ENCODE peak calls at places on chromosomes 2 and 18, in six cellular contexts. One of them, this sample, is unnamed.

GRCh38 chr2:206968139-206969086 is 29.1 kb downstream of the CPO start:
- DNase-seq in HCT116: no peak
- DNase-seq in K562: no peak
- DNase-seq in HepG2: no peak
- DNase-seq in H1: no peak
- DNase-seq in NT2/D1: no peak
- DNase-seq in this sample: no peak

GRCh38 chr2:152718909-152719645 is 657 bp downstream of the ARL6IP6 start:
- DNase-seq in HCT116: peak; percentile 59
- DNase-seq in K562: peak; percentile 41
- DNase-seq in HepG2: peak; percentile 63
- DNase-seq in H1: peak; percentile 17
- DNase-seq in NT2/D1: peak; percentile 47
- DNase-seq in this sample: peak; percentile 37

GRCh38 chr2:26114144-26114543 is 58.7 kb upstream of the GAREM2 start:
- DNase-seq in HCT116: no peak
- DNase-seq in K562: no peak
- DNase-seq in HepG2: no peak
- DNase-seq in H1: no peak
- DNase-seq in NT2/D1: no peak
- DNase-seq in this sample: no peak

GRCh38 chr2:170882758-170883157 is 46.3 kb upstream of the GORASP2 start:
- DNase-seq in HCT116: no peak
- DNase-seq in K562: no peak
- DNase-seq in HepG2: no peak
- DNase-seq in H1: no peak
- DNase-seq in NT2/D1: no peak
- DNase-seq in this sample: no peak

GRCh38 chr18:35939166-35939565 is 33.3 kb upstream of the RMP24 start:
- DNase-seq in HCT116: no peak
- DNase-seq in K562: no peak
- DNase-seq in HepG2: no peak
- DNase-seq in H1: no peak
- DNase-seq in NT2/D1: peak; percentile 22
- DNase-seq in this sample: no peak

GRCh38 chr2:188573453-188573852 is 281.8 kb downstream of the GULP1 start:
- DNase-seq in HCT116: no peak
- DNase-seq in K562: no peak
- DNase-seq in HepG2: no peak
- DNase-seq in H1: no peak
- DNase-seq in NT2/D1: no peak
- DNase-seq in this sample: no peak

GRCh38 chr18:46646468-46646867 is 10.6 kb downstream of the LOXHD1 start:
- DNase-seq in HCT116: no peak
- DNase-seq in K562: no peak
- DNase-seq in HepG2: no peak
- DNase-seq in H1: no peak
- DNase-seq in NT2/D1: no peak
- DNase-seq in this sample: no peak

GRCh38 chr18:70280007-70280925 is 8.6 kb upstream of the SOCS6 start:
- DNase-seq in HCT116: peak; percentile 88
- DNase-seq in K562: no peak
- DNase-seq in HepG2: no peak
- DNase-seq in H1: no peak
- DNase-seq in NT2/D1: no peak
- DNase-seq in this sample: no peak

GRCh38 chr18:71666481-71666880 is 877.7 kb downstream of the CBLN2 start:
- DNase-seq in HCT116: no peak
- DNase-seq in K562: no peak
- DNase-seq in HepG2: no peak
- DNase-seq in H1: no peak
- DNase-seq in NT2/D1: no peak
- DNase-seq in this sample: no peak

GRCh38 chr18:23862071-23862470 is 152.5 kb upstream of the TTC39C start:
- DNase-seq in HCT116: no peak
- DNase-seq in K562: no peak
- DNase-seq in HepG2: no peak
- DNase-seq in H1: no peak
- DNase-seq in NT2/D1: no peak
- DNase-seq in this sample: no peak

GRCh38 chr2:121697108-121697631 is 39.5 kb downstream of the NIFK start:
- DNase-seq in HCT116: no peak
- DNase-seq in K562: no peak
- DNase-seq in HepG2: no peak
- DNase-seq in H1: no peak
- DNase-seq in NT2/D1: no peak
- DNase-seq in this sample: no peak

GRCh38 chr2:207258191-207258991 is 92.6 kb upstream of the KLF7 start:
- DNase-seq in HCT116: no peak
- DNase-seq in K562: no peak
- DNase-seq in HepG2: no peak
- DNase-seq in H1: peak; percentile 33
- DNase-seq in NT2/D1: no peak
- DNase-seq in this sample: no peak

GRCh38 chr18:75799449-75800330 is 372.2 kb upstream of the SMIM21 start:
- DNase-seq in HCT116: no peak
- DNase-seq in K562: no peak
- DNase-seq in HepG2: no peak
- DNase-seq in H1: no peak
- DNase-seq in NT2/D1: no peak
- DNase-seq in this sample: no peak

GRCh38 chr18:9474103-9474982 is 970 bp upstream of the RALBP1 start:
- DNase-seq in HCT116: peak; percentile 72
- DNase-seq in K562: no peak
- DNase-seq in HepG2: peak; percentile 66
- DNase-seq in H1: no peak
- DNase-seq in NT2/D1: no peak
- DNase-seq in this sample: no peak

GRCh38 chr2:173720310-173720709 is 244.9 kb downstream of the SP3 start:
- DNase-seq in HCT116: no peak
- DNase-seq in K562: no peak
- DNase-seq in HepG2: no peak
- DNase-seq in H1: no peak
- DNase-seq in NT2/D1: no peak
- DNase-seq in this sample: no peak

GRCh38 chr2:81304154-81304830 is 999.7 kb upstream of the LRRTM1 start:
- DNase-seq in HCT116: peak; percentile 85
- DNase-seq in K562: no peak
- DNase-seq in HepG2: no peak
- DNase-seq in H1: no peak
- DNase-seq in NT2/D1: peak; percentile 39
- DNase-seq in this sample: no peak

GRCh38 chr2:8520791-8521344 is 161.0 kb upstream of the ID2 start:
- DNase-seq in HCT116: no peak
- DNase-seq in K562: no peak
- DNase-seq in HepG2: no peak
- DNase-seq in H1: no peak
- DNase-seq in NT2/D1: no peak
- DNase-seq in this sample: no peak

GRCh38 chr2:217356795-217357194 is 496.9 kb upstream of the TNP1 start:
- DNase-seq in HCT116: no peak
- DNase-seq in K562: no peak
- DNase-seq in HepG2: no peak
- DNase-seq in H1: no peak
- DNase-seq in NT2/D1: no peak
- DNase-seq in this sample: no peak

GRCh38 chr2:14681608-14682007 is 49.1 kb downstream of the LRATD1 start:
- DNase-seq in HCT116: no peak
- DNase-seq in K562: no peak
- DNase-seq in HepG2: no peak
- DNase-seq in H1: no peak
- DNase-seq in NT2/D1: no peak
- DNase-seq in this sample: no peak

GRCh38 chr2:228318218-228318617 is 136.7 kb upstream of the SPHKAP start:
- DNase-seq in HCT116: peak; percentile 27
- DNase-seq in K562: no peak
- DNase-seq in HepG2: peak; percentile 12
- DNase-seq in H1: peak; percentile 9
- DNase-seq in NT2/D1: peak; percentile 32
- DNase-seq in this sample: no peak

GRCh38 chr2:226758886-226759660 is 40.5 kb downstream of the IRS1 start:
- DNase-seq in HCT116: peak; percentile 48
- DNase-seq in K562: no peak
- DNase-seq in HepG2: no peak
- DNase-seq in H1: no peak
- DNase-seq in NT2/D1: no peak
- DNase-seq in this sample: no peak

GRCh38 chr2:128169497-128169896 is 78.5 kb downstream of the UGGT1 start:
- DNase-seq in HCT116: no peak
- DNase-seq in K562: no peak
- DNase-seq in HepG2: peak; percentile 91
- DNase-seq in H1: no peak
- DNase-seq in NT2/D1: no peak
- DNase-seq in this sample: no peak

GRCh38 chr18:78610179-78610578 is 369.4 kb upstream of the SALL3 start:
- DNase-seq in HCT116: no peak
- DNase-seq in K562: no peak
- DNase-seq in HepG2: no peak
- DNase-seq in H1: no peak
- DNase-seq in NT2/D1: no peak
- DNase-seq in this sample: no peak

GRCh38 chr2:84486436-84487115 is 27.5 kb upstream of the SUCLG1 start:
- DNase-seq in HCT116: no peak
- DNase-seq in K562: no peak
- DNase-seq in HepG2: peak; percentile 81
- DNase-seq in H1: no peak
- DNase-seq in NT2/D1: no peak
- DNase-seq in this sample: no peak

GRCh38 chr18:11689972-11690570 is 1.0 kb downstream of the GNAL start:
- DNase-seq in HCT116: no peak
- DNase-seq in K562: no peak
- DNase-seq in HepG2: no peak
- DNase-seq in H1: no peak
- DNase-seq in NT2/D1: no peak
- DNase-seq in this sample: no peak

GRCh38 chr2:11234309-11234708 is 79.0 kb downstream of the SLC66A3 start:
- DNase-seq in HCT116: no peak
- DNase-seq in K562: no peak
- DNase-seq in HepG2: no peak
- DNase-seq in H1: no peak
- DNase-seq in NT2/D1: no peak
- DNase-seq in this sample: no peak

GRCh38 chr2:239349448-239350135 is 51.2 kb downstream of the HDAC4 start:
- DNase-seq in HCT116: no peak
- DNase-seq in K562: no peak
- DNase-seq in HepG2: no peak
- DNase-seq in H1: no peak
- DNase-seq in NT2/D1: no peak
- DNase-seq in this sample: no peak

GRCh38 chr18:22214731-22215528 is 45.5 kb downstream of the GATA6 start:
- DNase-seq in HCT116: no peak
- DNase-seq in K562: no peak
- DNase-seq in HepG2: no peak
- DNase-seq in H1: no peak
- DNase-seq in NT2/D1: no peak
- DNase-seq in this sample: no peak

GRCh38 chr18:61921621-61922235 is 28.9 kb upstream of the RNF152 start:
- DNase-seq in HCT116: no peak
- DNase-seq in K562: no peak
- DNase-seq in HepG2: no peak
- DNase-seq in H1: no peak
- DNase-seq in NT2/D1: no peak
- DNase-seq in this sample: no peak

GRCh38 chr2:204339212-204339715 is 206.0 kb upstream of the PARD3B start:
- DNase-seq in HCT116: no peak
- DNase-seq in K562: no peak
- DNase-seq in HepG2: no peak
- DNase-seq in H1: no peak
- DNase-seq in NT2/D1: no peak
- DNase-seq in this sample: no peak

GRCh38 chr2:45974762-45975408 is 322.3 kb upstream of the EPAS1 start:
- DNase-seq in HCT116: no peak
- DNase-seq in K562: no peak
- DNase-seq in HepG2: no peak
- DNase-seq in H1: no peak
- DNase-seq in NT2/D1: no peak
- DNase-seq in this sample: peak; percentile 53
- TF ChIP-seq ZNF274 in HCT116: no peak
- TF ChIP-seq ZNF274 in K562: no peak
- TF ChIP-seq ZNF274 in HepG2: no peak
- TF ChIP-seq ZNF274 in H1: no peak
- TF ChIP-seq ZNF274 in NT2/D1: no peak
- TF ChIP-seq ZNF274 in this sample: no peak

GRCh38 chr18:55982992-55983391 is 395.0 kb upstream of the TCF4 start:
- DNase-seq in HCT116: no peak
- DNase-seq in K562: peak; percentile 15
- DNase-seq in HepG2: no peak
- DNase-seq in H1: peak; percentile 29
- DNase-seq in NT2/D1: peak; percentile 23
- DNase-seq in this sample: no peak

GRCh38 chr18:55983433-55983832 is 395.4 kb upstream of the TCF4 start:
- DNase-seq in HCT116: no peak
- DNase-seq in K562: no peak
- DNase-seq in HepG2: no peak
- DNase-seq in H1: no peak
- DNase-seq in NT2/D1: no peak
- DNase-seq in this sample: no peak

GRCh38 chr18:55988537-55988936 is 400.5 kb upstream of the TCF4 start:
- DNase-seq in HCT116: no peak
- DNase-seq in K562: no peak
- DNase-seq in HepG2: no peak
- DNase-seq in H1: no peak
- DNase-seq in NT2/D1: no peak
- DNase-seq in this sample: no peak
- TF ChIP-seq ZNF274 in HCT116: no peak
- TF ChIP-seq ZNF274 in K562: no peak
- TF ChIP-seq ZNF274 in HepG2: no peak
- TF ChIP-seq ZNF274 in H1: no peak
- TF ChIP-seq ZNF274 in NT2/D1: no peak
- TF ChIP-seq ZNF274 in this sample: no peak

GRCh38 chr2:216279459-216279858 is 92.8 kb downstream of the MARCHF4 start:
- DNase-seq in HCT116: no peak
- DNase-seq in K562: no peak
- DNase-seq in HepG2: no peak
- DNase-seq in H1: no peak
- DNase-seq in NT2/D1: no peak
- DNase-seq in this sample: no peak
- TF ChIP-seq ZNF274 in HCT116: no peak
- TF ChIP-seq ZNF274 in K562: no peak
- TF ChIP-seq ZNF274 in HepG2: no peak
- TF ChIP-seq ZNF274 in H1: no peak
- TF ChIP-seq ZNF274 in NT2/D1: no peak
- TF ChIP-seq ZNF274 in this sample: no peak

DNA sequence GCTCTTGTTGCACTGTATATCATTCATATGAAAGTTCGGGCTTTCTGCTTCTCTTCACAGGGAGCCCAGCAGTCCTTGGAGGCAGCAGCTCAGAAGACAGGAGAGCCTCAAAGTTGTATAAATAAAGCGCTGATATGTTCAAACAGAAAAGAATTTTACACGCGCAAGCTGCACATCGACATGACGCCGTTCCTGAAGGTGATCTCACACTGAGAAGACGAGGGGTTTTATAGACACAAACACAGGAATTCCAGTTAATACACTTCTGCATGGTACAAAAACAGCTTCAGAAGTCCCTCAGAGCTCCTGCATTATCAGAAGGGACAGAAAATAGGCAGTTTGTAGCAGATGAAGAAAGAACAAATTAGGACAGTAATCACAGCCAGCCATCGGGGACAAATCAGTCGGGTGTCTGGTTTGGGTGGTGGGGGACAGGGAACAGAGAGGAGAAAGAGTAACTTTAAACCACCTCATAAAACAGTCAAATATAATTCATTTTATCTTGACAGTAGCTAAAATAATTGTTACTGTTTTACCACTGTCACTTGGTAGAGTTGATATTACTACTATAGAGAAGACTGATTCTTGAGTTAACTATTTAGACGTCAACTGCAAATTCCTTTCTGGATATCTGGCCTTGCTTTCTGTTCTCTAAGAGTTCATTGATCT is 81.7 kb downstream of the KIAA2012 start:
- DNase-seq in HCT116: no peak
- DNase-seq in K562: no peak
- DNase-seq in HepG2: no peak
- DNase-seq in H1: no peak
- DNase-seq in NT2/D1: no peak
- DNase-seq in this sample: no peak
- TF ChIP-seq ZNF274 in HCT116: no peak
- TF ChIP-seq ZNF274 in K562: no peak
- TF ChIP-seq ZNF274 in HepG2: no peak
- TF ChIP-seq ZNF274 in H1: no peak
- TF ChIP-seq ZNF274 in NT2/D1: no peak
- TF ChIP-seq ZNF274 in this sample: no peak

This sample was measured in GM12878.